ENCODE peak calls at places on chromosome 1, in seven cellular contexts. K is K562, N is A549, Q is SK-N-SH, J is GM12878, Y is HCT116, Z is endothelial cell of umbilical vein. L is an unnamed sample.

GRCh38 chr1:23959461-23960290 is at the start of gene PNRC2:
- DNase-seq in K (peak), N (peak), Q (peak), J (peak), Y (peak), Z (peak), L (peak)

GRCh38 chr1:42950146-42950480 is 8.6 kb downstream of the SLC2A1 start:
- DNase-seq in K (no peak), N (no peak), Q (no peak), J (no peak), Y (no peak), Z (no peak), L (no peak)

GRCh38 chr1:206814716-206815341 is 42.5 kb upstream of the IL10 start:
- DNase-seq in K (no peak), N (no peak), Q (peak), J (no peak), Y (no peak), Z (peak), L (no peak)

GRCh38 chr1:241253491-241253890 is 103.5 kb downstream of the RGS7 start:
- DNase-seq in K (no peak), N (no peak), Q (no peak), J (no peak), Y (no peak), Z (no peak), L (no peak)

GRCh38 chr1:170483041-170483440 is 48.9 kb upstream of the GORAB start:
- DNase-seq in K (no peak), N (no peak), Q (no peak), J (no peak), Y (no peak), Z (no peak), L (no peak)

GRCh38 chr1:202107801-202108731 is 14.7 kb upstream of the GPR37L1 start:
- DNase-seq in K (peak), N (peak), Q (no peak), J (no peak), Y (no peak), Z (no peak), L (no peak)

GRCh38 chr1:188822248-188822647 is 1655.4 kb downstream of the BRINP3 start:
- DNase-seq in K (no peak), N (no peak), Q (no peak), J (no peak), Y (no peak), Z (peak), L (no peak)

GRCh38 chr1:38733761-38734160 is 125.8 kb downstream of the RRAGC start:
- DNase-seq in K (no peak), N (no peak), Q (no peak), J (no peak), Y (no peak), Z (no peak), L (no peak)

GRCh38 chr1:206448471-206448870 is 21.8 kb upstream of the IKBKE start:
- DNase-seq in K (no peak), N (no peak), Q (no peak), J (no peak), Y (no peak), Z (no peak), L (no peak)

DNA sequence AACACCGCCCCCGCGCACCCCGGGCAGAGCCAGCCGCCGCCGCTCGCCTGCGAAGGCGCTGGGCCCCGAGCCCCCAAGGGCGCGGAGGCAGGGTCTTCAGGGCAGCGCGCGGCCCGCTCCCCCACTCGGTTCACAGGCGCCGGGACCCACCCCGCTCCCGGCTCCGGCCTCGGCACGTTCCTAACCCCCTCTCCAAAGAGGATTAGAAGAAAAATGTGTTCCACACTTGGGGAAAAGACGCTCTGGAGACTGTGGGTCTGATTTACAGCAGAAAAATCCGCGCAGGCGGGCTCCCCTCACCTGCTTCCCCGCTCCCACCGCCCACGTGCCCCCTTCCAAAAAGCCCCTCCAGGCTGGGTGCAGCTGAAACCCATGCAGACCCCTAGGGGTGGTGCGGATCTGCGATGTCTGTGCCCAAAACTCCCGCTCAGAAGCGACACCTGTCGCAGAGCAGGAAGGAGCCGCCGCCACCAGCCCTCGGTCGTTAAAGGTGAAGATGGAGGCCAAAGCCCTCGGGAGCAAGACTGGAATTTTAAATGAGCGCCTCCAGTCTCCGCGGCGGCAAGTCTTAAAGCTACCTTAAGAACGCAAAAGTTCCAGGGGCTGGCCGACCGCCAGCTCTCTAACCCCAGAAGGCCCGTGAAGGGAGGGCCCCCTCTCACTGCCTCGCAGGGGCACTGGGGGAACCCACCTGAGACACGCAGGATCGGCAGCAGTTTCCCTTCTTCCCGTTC is 624 bp upstream of the CHD5 start:
- DNase-seq in K (no peak), N (no peak), Q (peak), J (no peak), Y (no peak), Z (no peak), L (no peak)
- H3K4me3 ChIP-seq in K (no peak), N (peak), Q (no peak), J (no peak), Y (no peak), Z (no peak), L (no peak)

GRCh38 chr1:75165264-75165663 is 31.1 kb downstream of the LHX8 start:
- DNase-seq in K (no peak), N (no peak), Q (no peak), J (no peak), Y (no peak), Z (no peak), L (no peak)
- TF ChIP-seq MAX in K (no peak), N (no peak), Q (no peak), J (no peak), Y (no peak), Z (no peak), L (no peak)

GRCh38 chr1:14945132-14946010 is 208.2 kb upstream of the TMEM51 start:
- DNase-seq in K (no peak), N (no peak), Q (peak), J (no peak), Y (no peak), Z (peak), L (no peak)
- H3K4me3 ChIP-seq in K (no peak), N (no peak), Q (peak), J (no peak), Y (no peak), Z (no peak), L (no peak)

DNA sequence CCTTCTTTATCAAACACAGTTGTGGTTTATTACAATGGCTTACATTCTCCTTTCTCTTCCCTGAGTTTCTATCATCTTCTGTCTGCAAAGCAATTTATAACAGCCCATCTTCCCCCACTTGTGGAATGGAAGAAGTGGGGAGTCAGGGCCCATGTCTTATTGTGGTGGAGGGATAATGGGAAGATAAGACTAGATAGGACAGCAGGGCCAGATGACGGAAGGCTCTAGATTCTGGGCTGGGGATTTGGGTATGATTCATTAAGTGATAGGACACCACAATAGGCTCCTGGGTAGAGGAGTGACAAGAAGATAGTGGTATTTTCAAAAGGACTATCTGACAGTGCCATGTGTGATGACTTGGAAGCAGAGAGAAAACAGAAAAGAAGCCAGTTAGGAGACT is 450.6 kb downstream of the TTLL7 start:
- DNase-seq in K (no peak), N (no peak), Q (no peak), J (no peak), Y (no peak), Z (no peak), L (no peak)
- TF ChIP-seq MAX in K (no peak), N (no peak), Q (no peak), J (no peak), Y (no peak), Z (no peak), L (no peak)

DNA sequence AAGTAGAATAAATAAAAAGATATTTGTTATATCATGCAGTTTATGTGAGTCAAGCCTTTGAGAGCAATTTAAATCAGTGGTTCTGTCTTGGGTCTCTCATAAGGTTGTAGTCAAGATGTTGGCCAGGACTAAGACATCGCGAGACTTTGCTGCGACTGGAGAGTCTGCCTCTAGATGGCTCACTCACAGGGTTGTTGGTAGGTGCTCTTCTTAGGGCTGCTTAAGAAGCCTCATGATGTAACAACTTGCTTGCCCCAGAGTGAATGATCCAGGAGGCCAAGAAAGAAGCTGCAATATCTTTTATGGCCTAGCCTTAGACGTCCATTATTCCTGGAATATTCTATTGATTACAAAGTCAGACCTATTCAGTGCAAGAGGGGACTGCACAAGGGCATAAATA is 73.1 kb upstream of the CACHD1 start:
- DNase-seq in K (no peak), N (no peak), Q (no peak), J (no peak), Y (peak), Z (no peak), L (peak)
- H3K4me3 ChIP-seq in K (no peak), N (no peak), Q (no peak), J (no peak), Y (no peak), Z (no peak), L (no peak)

GRCh38 chr1:47984175-47984789 is 12.9 kb downstream of the TRABD2B start:
- DNase-seq in K (no peak), N (no peak), Q (no peak), J (no peak), Y (no peak), Z (no peak), L (no peak)
- TF ChIP-seq MAX in K (no peak), N (no peak), Q (no peak), J (no peak), Y (no peak), Z (no peak), L (no peak)

L was measured in NB4.